ENCODE peak calls at places on chromosomes 13 and 19, in five cellular contexts. K is ascending aorta, P is AG09309, Y is A549, O is ovary. R is an unnamed sample.
A peak's percentile ranks its signal among the peaks of the same experiment; 100 is the strongest.

GRCh38 chr19:48975947-48976847 is 11.1 kb downstream of the FTL start:
- DNase-seq in O (no peak), K (no peak), P (no peak), Y (peak; percentile 47), R (no peak)

GRCh38 chr19:5539431-5539833 is 28.3 kb downstream of the TINCR start:
- DNase-seq in P (no peak), Y (no peak), K (no peak), O (no peak), R (no peak)

GRCh38 chr19:29263305-29264080 is 50.5 kb upstream of the UQCRFS1 start:
- DNase-seq in K (no peak), Y (peak; percentile 59), O (no peak), P (no peak), R (peak; percentile 49)

GRCh38 chr19:6516018-6516658 is 14.0 kb upstream of the TUBB4A start:
- DNase-seq in K (peak; percentile 90), Y (peak; percentile 89), P (peak; percentile 46), O (peak; percentile 66), R (peak; percentile 97)

GRCh38 chr19:42129399-42130253 is 2.6 kb downstream of the POU2F2 start:
- DNase-seq in Y (no peak), O (no peak), P (no peak), K (peak; percentile 68), R (peak; percentile 31)

GRCh38 chr13:27177852-27178251 is 6.2 kb upstream of the USP12 start:
- DNase-seq in K (no peak), O (no peak), P (no peak), Y (no peak), R (peak; percentile 25)

GRCh38 chr19:16896913-16897571 is 8.2 kb downstream of the F2RL3 start:
- DNase-seq in O (peak; percentile 97), Y (peak; percentile 65), K (peak; percentile 95), P (peak; percentile 38), R (peak; percentile 95)

GRCh38 chr13:68160466-68160865 is 930.3 kb upstream of the PCDH9 start:
- DNase-seq in K (no peak), P (no peak), O (no peak), Y (no peak), R (no peak)

GRCh38 chr13:28438598-28439334 is 56.2 kb downstream of the FLT1 start:
- DNase-seq in K (no peak), Y (no peak), O (no peak), P (no peak), R (no peak)

GRCh38 chr19:28264556-28264955 is 948.4 kb downstream of the UQCRFS1 start:
- DNase-seq in Y (no peak), K (no peak), O (no peak), P (no peak), R (no peak)

GRCh38 chr19:56933014-56933705 is 92.6 kb upstream of the PEG3 start:
- DNase-seq in Y (no peak), O (no peak), P (no peak), K (no peak), R (no peak)

GRCh38 chr13:29361716-29362115 is 233.8 kb downstream of the SLC7A1 start:
- DNase-seq in Y (no peak), P (no peak), K (no peak), O (no peak), R (no peak)

GRCh38 chr19:57747472-57747807 is 825 bp downstream of the ZNF776 start:
- DNase-seq in Y (no peak), K (no peak), P (no peak), O (no peak), R (no peak)

GRCh38 chr13:37023871-37024270 is 23.3 kb downstream of the EXOSC8 start:
- DNase-seq in K (no peak), Y (no peak), P (no peak), O (no peak), R (no peak)

GRCh38 chr13:20831254-20831653 is 57.5 kb upstream of the EEF1AKMT1 start:
- DNase-seq in K (no peak), P (no peak), Y (no peak), O (no peak), R (no peak)

GRCh38 chr13:73428137-73428536 is 369.3 kb downstream of the KLF5 start:
- DNase-seq in O (no peak), Y (peak; percentile 15), P (no peak), K (no peak), R (no peak)

GRCh38 chr19:38975861-38976271 is 324 bp upstream of the FBXO17 start:
- DNase-seq in Y (peak; percentile 71), P (no peak), K (no peak), O (no peak), R (peak; percentile 17)

GRCh38 chr13:112742583-112742982 is 52.7 kb downstream of the ATP11A start:
- DNase-seq in Y (no peak), P (no peak), O (no peak), K (no peak), R (no peak)

GRCh38 chr19:9937001-9937411 is 691 bp upstream of the OLFM2 start:
- DNase-seq in P (no peak), O (no peak), K (no peak), Y (no peak), R (no peak)

GRCh38 chr13:113848431-113849260 is 15.2 kb downstream of the GAS6 start:
- DNase-seq in O (peak; percentile 6), Y (no peak), K (peak; percentile 50), P (no peak), R (peak; percentile 84)

GRCh38 chr19:35996777-35997176 is 1.8 kb downstream of the SDHAF1 start:
- DNase-seq in K (no peak), P (no peak), O (no peak), Y (no peak), R (no peak)

GRCh38 chr13:65497265-65497664 is 1732.9 kb downstream of the PCDH9 start:
- DNase-seq in P (no peak), K (no peak), Y (no peak), O (no peak), R (no peak)

GRCh38 chr13:95099541-95099940 is 201.7 kb downstream of the ABCC4 start:
- DNase-seq in K (no peak), P (no peak), O (no peak), Y (peak; percentile 27), R (no peak)

GRCh38 chr19:5229778-5230165 is 110.8 kb downstream of the PTPRS start:
- DNase-seq in O (no peak), P (no peak), K (no peak), Y (no peak), R (no peak)

GRCh38 chr13:111282425-111282824 is 38.0 kb upstream of the TEX29 start:
- DNase-seq in P (no peak), Y (no peak), K (no peak), O (no peak), R (no peak)

GRCh38 chr13:50940509-50940908 is 30.9 kb downstream of the RNASEH2B start:
- DNase-seq in P (no peak), O (no peak), Y (no peak), K (no peak), R (no peak)

GRCh38 chr19:28051047-28051446 is 1161.9 kb downstream of the UQCRFS1 start:
- DNase-seq in O (no peak), P (no peak), Y (no peak), K (no peak), R (no peak)

GRCh38 chr19:14450168-14450874 is 17.2 kb downstream of the PKN1 start:
- DNase-seq in K (no peak), P (no peak), O (no peak), Y (peak; percentile 56), R (peak; percentile 39)

GRCh38 chr19:4060621-4061177 is 6.0 kb downstream of the ZBTB7A start:
- DNase-seq in Y (no peak), P (no peak), O (no peak), K (no peak), R (peak; percentile 58)

GRCh38 chr19:55419624-55420236 is 12.1 kb upstream of the UBE2S start:
- DNase-seq in O (no peak), Y (no peak), K (no peak), P (no peak), R (no peak)
- H3K4me3 ChIP-seq in O (no peak overlapping the region), Y (no peak overlapping the region), K (no peak overlapping the region), P (no peak overlapping the region), R (no peak overlapping the region)

DNA sequence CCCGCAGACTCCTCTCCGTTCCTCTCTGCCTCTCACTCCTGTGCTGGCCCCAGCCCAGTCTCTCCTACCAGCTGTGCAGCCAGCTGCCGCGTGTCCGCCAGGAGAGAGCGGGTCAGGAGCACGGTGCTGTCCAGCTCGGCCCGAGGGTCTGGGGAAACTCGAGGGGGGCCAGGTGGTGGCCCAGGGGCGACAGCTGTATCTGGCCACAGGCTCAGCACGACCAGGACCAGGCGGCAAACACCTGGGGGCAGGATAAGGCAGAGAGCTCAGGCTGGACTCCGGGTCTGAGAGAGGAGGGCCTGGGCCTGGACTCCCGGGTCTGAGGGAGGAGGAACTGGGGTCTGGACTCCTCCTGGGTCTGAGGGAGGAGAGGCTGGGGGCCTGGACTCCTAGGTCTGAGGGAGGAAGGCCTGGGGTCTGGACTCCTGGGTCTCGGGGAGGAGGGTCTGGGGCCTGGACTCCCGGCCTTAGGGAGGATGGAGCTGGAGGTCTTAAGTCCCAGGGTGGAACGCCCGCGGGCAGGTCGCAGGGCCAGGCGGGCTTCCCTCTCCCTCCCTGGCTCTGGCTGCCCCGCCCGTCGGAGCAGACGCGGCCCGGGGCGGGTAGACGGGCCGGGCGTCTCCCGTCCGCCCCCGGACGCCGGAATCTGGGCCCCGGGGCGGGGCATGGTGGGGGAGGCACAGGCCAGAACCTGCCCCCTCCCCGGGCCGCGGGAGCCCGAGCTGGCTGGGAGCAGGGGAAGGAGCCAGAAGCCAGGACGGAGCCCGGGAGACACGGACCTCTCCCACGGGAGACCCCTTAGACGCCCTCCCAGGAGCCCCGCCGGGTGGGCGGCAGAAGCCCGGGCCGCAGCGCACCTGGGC is 1.3 kb downstream of the IL11 start:
- DNase-seq in K (no peak), Y (no peak), O (no peak), P (no peak), R (no peak)
- H3K4me3 ChIP-seq in K (peak overlapping the region; percentile 43), Y (peak overlapping the region; percentile 85), O (no peak overlapping the region), P (peak overlapping the region; percentile 67), R (no peak overlapping the region)

DNA sequence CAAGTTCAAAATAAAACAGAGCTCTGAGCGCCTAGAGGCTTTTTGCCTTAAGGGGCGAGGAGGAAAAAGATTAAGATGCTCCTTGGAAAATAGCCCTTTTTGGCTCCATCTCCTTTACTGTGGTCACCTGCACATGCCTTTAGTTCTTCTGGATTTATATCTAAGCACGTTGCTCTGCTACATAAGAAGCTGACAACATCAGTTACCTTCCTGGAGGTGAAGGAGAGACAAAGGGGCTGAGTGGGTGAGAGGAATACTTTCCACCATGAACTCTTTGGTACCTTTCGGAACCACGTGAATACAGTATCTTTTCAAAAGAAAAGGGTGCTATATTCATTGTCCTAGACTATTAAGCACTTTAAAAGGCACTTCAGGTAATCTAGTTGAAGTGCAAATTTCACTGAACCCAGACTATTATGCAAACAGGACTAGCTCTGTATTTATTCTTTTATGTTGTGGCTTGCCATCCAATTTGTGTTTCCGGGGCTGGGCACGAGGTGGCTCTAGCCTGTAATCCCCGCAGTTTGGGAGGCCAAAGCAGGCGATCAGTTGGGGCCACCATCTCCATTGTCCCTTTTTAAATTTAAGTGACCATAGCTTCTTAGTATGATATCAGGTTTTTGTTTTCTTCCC is 201.5 kb downstream of the TM9SF2 start:
- DNase-seq in P (no peak), K (no peak), Y (no peak), O (no peak), R (no peak)
- H3K4me3 ChIP-seq in P (no peak overlapping the region), K (no peak overlapping the region), Y (no peak overlapping the region), O (no peak overlapping the region), R (no peak overlapping the region)

GRCh38 chr13:75635621-75636338 is at the start of gene LMO7:
- DNase-seq in Y (peak; percentile 23), O (peak; percentile 55), P (no peak), K (peak; percentile 81), R (peak; percentile 65)

GRCh38 chr13:75635101-75635620 is 969 bp upstream of the LMO7 start:
- DNase-seq in K (no peak), Y (no peak), P (no peak), O (peak; percentile 24), R (no peak)

GRCh38 chr13:75639426-75639825 is 3.3 kb downstream of the LMO7 start:
- DNase-seq in P (no peak), Y (no peak), O (no peak), K (no peak), R (no peak)

GRCh38 chr13:75637101-75637774 is 1.1 kb downstream of the LMO7 start:
- DNase-seq in P (no peak), O (no peak), Y (no peak), K (no peak), R (no peak)

GRCh38 chr13:75636339-75637095 is 387 bp downstream of the LMO7 start:
- DNase-seq in K (peak; percentile 69), P (no peak), O (peak; percentile 19), Y (no peak), R (peak; percentile 31)
- H3K4me3 ChIP-seq in K (peak overlapping the region; percentile 74), P (peak overlapping the region; percentile 96), O (peak overlapping the region; percentile 51), Y (peak overlapping the region; percentile 59), R (peak overlapping the region; percentile 70)

R was measured in colonic mucosa.